ENCODE peak calls at places on chromosomes 1 and 21, in four cellular contexts. M is HFFc6, V is left ventricle myocardium inferior, B is lower lobe of right lung. K is an unnamed sample.

GRCh38 chr1:184686540-184686939 is 68.1 kb downstream of the EDEM3 start:
- DNase-seq in B (no peak), V (no peak), M (no peak), K (no peak)

GRCh38 chr21:42302292-42302650 is 12.9 kb downstream of the TFF3 start:
- DNase-seq in M (no peak), B (no peak), V (no peak), K (peak)

GRCh38 chr1:47679301-47679751 is 241.5 kb downstream of the FOXD2 start:
- DNase-seq in M (no peak), V (no peak), B (no peak), K (peak)

GRCh38 chr1:33634806-33635205 is 162.4 kb downstream of the ZSCAN20 start:
- DNase-seq in B (no peak), V (peak), M (peak), K (no peak)

GRCh38 chr1:9816199-9816598 is 7.6 kb downstream of the CLSTN1 start:
- DNase-seq in V (no peak), B (no peak), M (no peak), K (no peak)

GRCh38 chr1:201624741-201625646 is 86.1 kb downstream of the NAV1 start:
- DNase-seq in B (no peak), V (no peak), M (peak), K (no peak)

GRCh38 chr1:166122873-166123466 is 43.8 kb downstream of the FAM78B start:
- DNase-seq in M (no peak), V (no peak), B (no peak), K (no peak)

GRCh38 chr1:206734499-206735142 is 36.0 kb upstream of the IL19 start:
- DNase-seq in M (peak), B (no peak), V (no peak), K (peak)

GRCh38 chr1:53172751-53173498 is 23.7 kb upstream of the CPT2 start:
- DNase-seq in B (no peak), M (peak), V (no peak), K (no peak)
- TF ChIP-seq CTCF in B (no peak), M (peak), V (peak), K (no peak)

DNA sequence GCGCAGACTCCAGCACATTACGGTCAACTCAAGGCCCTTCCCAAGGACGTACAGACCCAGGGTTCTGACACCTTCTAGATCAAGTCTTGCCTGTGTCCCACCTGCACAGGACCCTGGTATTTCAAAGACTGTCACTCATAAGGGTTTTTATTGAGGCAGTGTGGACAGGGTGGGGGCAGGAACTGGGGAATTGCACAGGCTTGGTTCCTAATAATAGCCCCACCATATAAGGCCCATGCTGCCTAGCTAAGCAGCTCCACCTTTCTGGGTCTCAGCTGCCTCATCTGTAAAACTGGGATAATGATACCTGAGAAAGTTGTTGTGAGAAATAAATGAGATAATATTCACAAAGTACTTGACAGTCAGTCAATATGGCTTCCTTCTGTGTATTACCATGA is 55.3 kb upstream of the PUM1 start:
- DNase-seq in V (no peak), B (no peak), M (no peak), K (no peak)
- TF ChIP-seq CTCF in V (no peak), B (no peak), M (no peak), K (no peak)

GRCh38 chr21:44911384-44912157 is 9.1 kb downstream of the ITGB2 start:
- DNase-seq in M (no peak), B (peak), V (peak), K (peak)
- TF ChIP-seq CTCF in M (peak), B (peak), V (peak), K (peak)

DNA sequence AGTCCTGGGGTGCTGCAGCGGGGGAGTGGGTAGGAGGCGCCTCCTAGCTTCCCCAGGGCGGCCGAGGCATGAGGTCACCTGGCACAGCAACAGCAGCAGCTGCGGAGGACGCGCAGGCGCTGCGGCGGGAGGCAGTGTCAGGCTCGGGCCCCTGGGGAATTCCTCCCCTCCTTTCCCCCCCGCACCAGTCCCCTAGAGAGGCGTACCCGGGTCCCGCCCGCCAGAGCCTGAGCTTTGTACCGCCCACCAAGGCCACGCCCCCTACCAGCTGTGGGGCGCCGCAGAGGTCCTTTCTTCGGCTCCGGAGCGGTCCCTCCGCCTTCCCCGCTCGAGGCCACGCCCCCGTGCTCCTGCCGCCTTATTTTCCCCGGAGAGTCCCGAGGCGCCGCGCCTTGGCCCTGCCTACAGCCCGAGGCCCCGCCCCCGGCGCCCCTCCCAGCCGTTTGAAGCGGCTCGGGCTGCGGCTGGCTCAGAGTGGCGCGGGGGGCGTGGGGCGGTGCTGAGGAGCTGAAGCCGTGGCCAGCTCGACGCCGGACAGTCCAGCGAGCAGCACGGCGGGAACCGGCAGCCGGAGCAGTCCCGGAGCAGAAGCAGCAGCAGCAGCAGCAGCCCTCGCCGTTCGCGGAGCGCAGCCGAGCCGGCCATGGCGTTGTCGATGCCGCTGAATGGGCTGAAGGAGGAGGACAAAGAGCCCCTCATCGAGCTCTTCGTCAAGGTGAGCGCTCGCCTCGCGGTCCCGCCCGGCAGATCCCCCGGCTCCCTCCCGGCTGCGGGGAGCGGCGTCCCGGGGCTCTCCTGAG is at the start of gene CLIC4:
- DNase-seq in M (peak), B (peak), V (peak), K (peak)
- TF ChIP-seq CTCF in M (peak), B (peak), V (peak), K (no peak)

DNA sequence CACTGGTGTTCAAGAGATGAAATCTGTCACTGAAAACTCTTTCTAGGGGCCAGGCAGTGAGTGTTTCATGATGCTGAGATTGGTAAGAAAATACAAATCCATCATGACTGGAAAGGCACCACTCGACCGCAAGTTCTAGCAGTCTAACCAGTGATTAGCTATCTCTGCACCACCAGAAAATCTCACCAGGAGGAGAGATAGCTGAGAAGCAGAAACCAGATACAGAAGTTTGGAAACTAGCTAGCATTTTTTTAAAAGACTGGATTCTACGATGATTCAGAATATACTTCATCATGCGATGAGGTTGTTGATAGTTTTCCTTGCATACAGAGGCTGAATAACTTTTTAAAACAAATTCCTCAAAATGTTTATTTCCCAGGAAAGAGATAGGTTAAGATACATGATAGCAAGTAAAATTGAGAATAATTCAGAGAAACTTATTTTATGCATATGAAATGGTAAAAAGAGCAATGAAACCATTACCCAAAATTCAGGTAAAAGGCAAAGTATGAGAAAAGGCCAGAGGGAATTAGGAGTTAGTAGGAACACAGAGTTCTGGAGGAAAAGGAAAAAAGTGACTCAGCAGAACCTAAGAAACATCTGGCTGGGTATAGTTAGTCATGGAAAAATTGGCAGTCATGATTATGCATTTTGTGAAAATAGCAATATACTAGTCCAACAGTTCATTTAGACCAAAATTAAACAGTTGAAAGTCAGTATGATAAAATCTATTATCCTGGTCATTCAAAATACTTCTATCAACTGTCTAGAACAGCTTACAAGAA is 3.3 kb upstream of the F3 start:
- DNase-seq in B (no peak), M (peak), V (no peak), K (no peak)
- TF ChIP-seq CTCF in B (no peak), M (peak), V (no peak), K (no peak)